ENCODE peak calls at places on chromosomes 12 and 14, in seven cellular contexts. One of them, this sample, is unnamed.

GRCh38 chr12:123254853-123255446 is 16.7 kb downstream of the CDK2AP1 start:
- DNase-seq in uterus: no peak
- DNase-seq in coronary artery: no peak
- DNase-seq in CD8-positive, alpha-beta T cell: no peak
- DNase-seq in AG10803: no peak
- DNase-seq in K562: no peak
- DNase-seq in neural progenitor cell: no peak
- DNase-seq in this sample: no peak

GRCh38 chr14:30906752-30907658 is 32.6 kb downstream of the COCH start:
- DNase-seq in uterus: no peak
- DNase-seq in coronary artery: no peak
- DNase-seq in CD8-positive, alpha-beta T cell: no peak
- DNase-seq in AG10803: no peak
- DNase-seq in K562: no peak
- DNase-seq in neural progenitor cell: no peak
- DNase-seq in this sample: no peak

GRCh38 chr14:52950410-52950897 is 396 bp downstream of the FERMT2 start:
- DNase-seq in uterus: peak
- DNase-seq in coronary artery: peak
- DNase-seq in CD8-positive, alpha-beta T cell: no peak
- DNase-seq in AG10803: peak
- DNase-seq in K562: peak
- DNase-seq in neural progenitor cell: peak
- DNase-seq in this sample: no peak

GRCh38 chr12:126807312-126807711 is 1459.7 kb upstream of the TMEM132C start:
- DNase-seq in uterus: no peak
- DNase-seq in coronary artery: no peak
- DNase-seq in CD8-positive, alpha-beta T cell: no peak
- DNase-seq in AG10803: no peak
- DNase-seq in K562: no peak
- DNase-seq in neural progenitor cell: no peak
- DNase-seq in this sample: no peak

GRCh38 chr14:79044894-79045624 is 874.9 kb downstream of the NRXN3 start:
- DNase-seq in uterus: peak
- DNase-seq in coronary artery: no peak
- DNase-seq in CD8-positive, alpha-beta T cell: no peak
- DNase-seq in AG10803: peak
- DNase-seq in K562: no peak
- DNase-seq in neural progenitor cell: peak
- DNase-seq in this sample: no peak

GRCh38 chr14:72515779-72516770 is 377.8 kb downstream of the DPF3 start:
- DNase-seq in uterus: no peak
- DNase-seq in coronary artery: no peak
- DNase-seq in CD8-positive, alpha-beta T cell: no peak
- DNase-seq in AG10803: peak
- DNase-seq in K562: no peak
- DNase-seq in neural progenitor cell: no peak
- DNase-seq in this sample: no peak

GRCh38 chr12:53806689-53807088 is 54.9 kb upstream of the CISTR start:
- DNase-seq in uterus: no peak
- DNase-seq in coronary artery: no peak
- DNase-seq in CD8-positive, alpha-beta T cell: no peak
- DNase-seq in AG10803: no peak
- DNase-seq in K562: no peak
- DNase-seq in neural progenitor cell: no peak
- DNase-seq in this sample: no peak

GRCh38 chr12:124233846-124234620 is 60.9 kb upstream of the RFLNA start:
- DNase-seq in uterus: no peak
- DNase-seq in coronary artery: no peak
- DNase-seq in CD8-positive, alpha-beta T cell: no peak
- DNase-seq in AG10803: peak
- DNase-seq in K562: no peak
- DNase-seq in neural progenitor cell: no peak
- DNase-seq in this sample: no peak

GRCh38 chr12:74227846-74228545 is 309.6 kb upstream of the ATXN7L3B start:
- DNase-seq in uterus: no peak
- DNase-seq in coronary artery: no peak
- DNase-seq in CD8-positive, alpha-beta T cell: no peak
- DNase-seq in AG10803: no peak
- DNase-seq in K562: no peak
- DNase-seq in neural progenitor cell: no peak
- DNase-seq in this sample: no peak

GRCh38 chr12:12946686-12947355 is 5.1 kb downstream of the GPRC5D start:
- DNase-seq in uterus: no peak
- DNase-seq in coronary artery: no peak
- DNase-seq in CD8-positive, alpha-beta T cell: no peak
- DNase-seq in AG10803: peak
- DNase-seq in K562: no peak
- DNase-seq in neural progenitor cell: no peak
- DNase-seq in this sample: no peak

GRCh38 chr12:84637926-84638325 is 274.7 kb downstream of the SLC6A15 start:
- DNase-seq in uterus: no peak
- DNase-seq in coronary artery: no peak
- DNase-seq in CD8-positive, alpha-beta T cell: no peak
- DNase-seq in AG10803: peak
- DNase-seq in K562: no peak
- DNase-seq in neural progenitor cell: no peak
- DNase-seq in this sample: no peak

GRCh38 chr12:65306603-65307501 is 28.4 kb downstream of the MSRB3 start:
- DNase-seq in uterus: peak
- DNase-seq in coronary artery: no peak
- DNase-seq in CD8-positive, alpha-beta T cell: no peak
- DNase-seq in AG10803: peak
- DNase-seq in K562: peak
- DNase-seq in neural progenitor cell: peak
- DNase-seq in this sample: no peak

GRCh38 chr12:104177663-104178501 is 37.7 kb upstream of the TXNRD1 start:
- DNase-seq in uterus: peak
- DNase-seq in coronary artery: peak
- DNase-seq in CD8-positive, alpha-beta T cell: no peak
- DNase-seq in AG10803: peak
- DNase-seq in K562: peak
- DNase-seq in neural progenitor cell: no peak
- DNase-seq in this sample: no peak

GRCh38 chr12:46701356-46701755 is 124.4 kb downstream of the SLC38A4 start:
- DNase-seq in uterus: no peak
- DNase-seq in coronary artery: no peak
- DNase-seq in CD8-positive, alpha-beta T cell: no peak
- DNase-seq in AG10803: no peak
- DNase-seq in K562: no peak
- DNase-seq in neural progenitor cell: peak
- DNase-seq in this sample: no peak

GRCh38 chr14:99517046-99517642 is 35.9 kb downstream of the CCNK start:
- DNase-seq in uterus: no peak
- DNase-seq in coronary artery: peak
- DNase-seq in CD8-positive, alpha-beta T cell: no peak
- DNase-seq in AG10803: no peak
- DNase-seq in K562: no peak
- DNase-seq in neural progenitor cell: no peak
- DNase-seq in this sample: no peak

GRCh38 chr14:54815016-54815415 is 87.6 kb downstream of the GCH1 start:
- DNase-seq in uterus: no peak
- DNase-seq in coronary artery: no peak
- DNase-seq in CD8-positive, alpha-beta T cell: no peak
- DNase-seq in AG10803: peak
- DNase-seq in K562: no peak
- DNase-seq in neural progenitor cell: no peak
- DNase-seq in this sample: no peak

GRCh38 chr14:63901434-63902085 is 48.8 kb downstream of the SYNE2 start:
- DNase-seq in uterus: no peak
- DNase-seq in coronary artery: no peak
- DNase-seq in CD8-positive, alpha-beta T cell: no peak
- DNase-seq in AG10803: peak
- DNase-seq in K562: no peak
- DNase-seq in neural progenitor cell: no peak
- DNase-seq in this sample: no peak

GRCh38 chr12:29807125-29807524 is 23.4 kb upstream of the TMTC1 start:
- DNase-seq in uterus: no peak
- DNase-seq in coronary artery: no peak
- DNase-seq in CD8-positive, alpha-beta T cell: no peak
- DNase-seq in AG10803: no peak
- DNase-seq in K562: no peak
- DNase-seq in neural progenitor cell: no peak
- DNase-seq in this sample: no peak

GRCh38 chr12:101855364-101855884 is 22.0 kb upstream of the DRAM1 start:
- DNase-seq in uterus: no peak
- DNase-seq in coronary artery: no peak
- DNase-seq in CD8-positive, alpha-beta T cell: no peak
- DNase-seq in AG10803: peak
- DNase-seq in K562: peak
- DNase-seq in neural progenitor cell: no peak
- DNase-seq in this sample: no peak

GRCh38 chr14:69648480-69649414 is 37.4 kb downstream of the SUSD6 start:
- DNase-seq in uterus: no peak
- DNase-seq in coronary artery: no peak
- DNase-seq in CD8-positive, alpha-beta T cell: no peak
- DNase-seq in AG10803: peak
- DNase-seq in K562: no peak
- DNase-seq in neural progenitor cell: no peak
- DNase-seq in this sample: no peak

GRCh38 chr12:34526946-34527345 is 504.6 kb downstream of the ALG10 start:
- DNase-seq in uterus: no peak
- DNase-seq in coronary artery: no peak
- DNase-seq in CD8-positive, alpha-beta T cell: no peak
- DNase-seq in AG10803: no peak
- DNase-seq in K562: no peak
- DNase-seq in neural progenitor cell: no peak
- DNase-seq in this sample: no peak

GRCh38 chr12:57008113-57008687 is 1.9 kb upstream of the ZBTB39 start:
- DNase-seq in uterus: no peak
- DNase-seq in coronary artery: no peak
- DNase-seq in CD8-positive, alpha-beta T cell: no peak
- DNase-seq in AG10803: peak
- DNase-seq in K562: peak
- DNase-seq in neural progenitor cell: peak
- DNase-seq in this sample: no peak

GRCh38 chr12:57009949-57010626 is 3.7 kb upstream of the ZBTB39 start:
- DNase-seq in uterus: no peak
- DNase-seq in coronary artery: no peak
- DNase-seq in CD8-positive, alpha-beta T cell: no peak
- DNase-seq in AG10803: no peak
- DNase-seq in K562: no peak
- DNase-seq in neural progenitor cell: no peak
- DNase-seq in this sample: no peak

GRCh38 chr12:57005980-57006808 is at the start of gene ZBTB39:
- DNase-seq in uterus: peak
- DNase-seq in coronary artery: peak
- DNase-seq in CD8-positive, alpha-beta T cell: peak
- DNase-seq in AG10803: peak
- DNase-seq in K562: peak
- DNase-seq in neural progenitor cell: peak
- DNase-seq in this sample: no peak

GRCh38 chr12:57004651-57005050 is 1.7 kb downstream of the ZBTB39 start:
- DNase-seq in uterus: no peak
- DNase-seq in coronary artery: no peak
- DNase-seq in CD8-positive, alpha-beta T cell: no peak
- DNase-seq in AG10803: no peak
- DNase-seq in K562: no peak
- DNase-seq in neural progenitor cell: no peak
- DNase-seq in this sample: no peak

GRCh38 chr12:57006809-57007475 is 596 bp upstream of the ZBTB39 start:
- DNase-seq in uterus: no peak
- DNase-seq in coronary artery: no peak
- DNase-seq in CD8-positive, alpha-beta T cell: no peak
- DNase-seq in AG10803: no peak
- DNase-seq in K562: no peak
- DNase-seq in neural progenitor cell: no peak
- DNase-seq in this sample: no peak
- TF ChIP-seq CTCF in uterus: no peak
- TF ChIP-seq CTCF in coronary artery: no peak
- TF ChIP-seq CTCF in CD8-positive, alpha-beta T cell: no peak
- TF ChIP-seq CTCF in AG10803: no peak
- TF ChIP-seq CTCF in K562: peak
- TF ChIP-seq CTCF in neural progenitor cell: no peak
- TF ChIP-seq CTCF in this sample: no peak

DNA sequence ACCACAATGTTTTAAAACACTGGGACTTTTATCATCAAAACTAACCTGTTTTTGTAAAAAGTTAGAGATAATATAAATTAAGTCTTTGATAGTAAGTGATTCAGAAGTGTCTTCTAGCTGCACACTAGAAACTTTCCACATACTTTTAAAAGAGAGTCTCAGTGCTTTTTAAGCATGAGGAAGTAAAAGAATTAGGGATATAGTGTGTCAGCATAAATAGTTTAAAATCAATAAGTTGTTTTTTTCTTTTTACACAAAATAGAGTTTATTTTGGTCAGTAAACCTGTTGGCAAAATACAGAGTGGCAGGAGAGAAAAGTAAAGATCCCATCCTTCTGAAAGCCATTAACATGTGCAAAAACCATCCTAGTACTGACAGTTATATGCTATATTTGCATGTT is 1.7 kb downstream of the DNM1L start:
- DNase-seq in uterus: no peak
- DNase-seq in coronary artery: no peak
- DNase-seq in CD8-positive, alpha-beta T cell: no peak
- DNase-seq in AG10803: no peak
- DNase-seq in K562: no peak
- DNase-seq in neural progenitor cell: no peak
- DNase-seq in this sample: no peak
- H3K4me3 ChIP-seq in uterus: no peak
- H3K4me3 ChIP-seq in coronary artery: peak
- H3K4me3 ChIP-seq in CD8-positive, alpha-beta T cell: no peak
- H3K4me3 ChIP-seq in AG10803: peak
- H3K4me3 ChIP-seq in K562: peak
- H3K4me3 ChIP-seq in neural progenitor cell: peak
- H3K4me3 ChIP-seq in this sample: no peak

GRCh38 chr14:104685216-104685997 is 4.0 kb upstream of the INF2 start:
- DNase-seq in uterus: no peak
- DNase-seq in coronary artery: no peak
- DNase-seq in CD8-positive, alpha-beta T cell: no peak
- DNase-seq in AG10803: no peak
- DNase-seq in K562: no peak
- DNase-seq in neural progenitor cell: no peak
- DNase-seq in this sample: no peak
- TF ChIP-seq CTCF in uterus: no peak
- TF ChIP-seq CTCF in coronary artery: no peak
- TF ChIP-seq CTCF in CD8-positive, alpha-beta T cell: no peak
- TF ChIP-seq CTCF in AG10803: no peak
- TF ChIP-seq CTCF in K562: peak
- TF ChIP-seq CTCF in neural progenitor cell: no peak
- TF ChIP-seq CTCF in this sample: no peak

DNA sequence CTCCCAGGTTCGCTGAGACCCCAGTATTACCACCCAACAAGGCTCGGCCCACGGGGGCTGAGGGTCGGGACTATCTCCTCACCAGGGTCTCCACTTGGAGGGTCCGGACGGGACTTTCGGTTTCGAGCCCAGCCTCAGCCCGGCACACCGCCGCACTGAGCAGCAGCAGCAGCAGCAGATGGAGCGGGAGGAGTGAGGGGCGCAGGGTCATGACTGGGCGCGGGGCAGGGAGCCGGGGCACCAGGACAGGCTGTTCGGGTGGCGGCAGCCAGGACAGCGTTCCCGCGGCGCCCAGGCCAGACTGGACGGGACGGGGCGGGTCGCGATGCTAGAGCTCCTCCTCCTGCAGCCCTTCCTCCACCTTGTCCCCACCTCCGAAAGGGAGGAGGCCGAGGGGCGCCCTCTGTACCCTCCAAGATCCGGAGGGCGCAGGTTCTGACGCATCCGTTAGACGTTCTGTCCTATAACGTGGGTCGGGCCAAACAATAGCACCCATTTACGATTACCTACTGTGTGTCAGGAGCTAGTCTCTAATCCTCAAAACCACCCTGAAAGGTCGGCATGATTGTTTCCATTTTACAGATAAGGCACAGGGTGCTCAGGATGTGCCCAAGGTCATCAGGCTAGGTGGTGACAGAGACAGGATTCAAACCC is at the start of gene FKBP11:
- DNase-seq in uterus: peak
- DNase-seq in coronary artery: peak
- DNase-seq in CD8-positive, alpha-beta T cell: peak
- DNase-seq in AG10803: peak
- DNase-seq in K562: no peak
- DNase-seq in neural progenitor cell: peak
- DNase-seq in this sample: no peak
- H3K4me3 ChIP-seq in uterus: peak
- H3K4me3 ChIP-seq in coronary artery: peak
- H3K4me3 ChIP-seq in CD8-positive, alpha-beta T cell: peak
- H3K4me3 ChIP-seq in AG10803: peak
- H3K4me3 ChIP-seq in K562: no peak
- H3K4me3 ChIP-seq in neural progenitor cell: peak
- H3K4me3 ChIP-seq in this sample: peak

This sample was measured in esophagus squamous epithelium.